ENCODE peak calls at places on chromosomes 6 and 20, in nine cellular contexts. F is Peyer's patch, P is tibial nerve, W is lung, M is IMR-90, L is right atrium auricular region, D is mammary epithelial cell, Y is ovary, J is cardiac muscle cell. U is an unnamed sample. For H3K4me1, the result is how much of the 10 kb centered on the place peaks cover.

GRCh38 chr6:170158296-170159039 is 132.4 kb downstream of the DLL1 start:
- DNase-seq in W (no peak), L (no peak), D (no peak), F (peak), M (no peak), J (no peak), Y (no peak), P (no peak), U (no peak)

GRCh38 chr20:496126-496696 is 33.9 kb upstream of the TBC1D20 start:
- DNase-seq in L (no peak), D (no peak), M (peak), F (no peak), P (no peak), W (no peak), J (peak), Y (no peak), U (no peak)

GRCh38 chr6:124633655-124634054 is 328.6 kb upstream of the RNF217 start:
- DNase-seq in W (no peak), D (no peak), M (no peak), P (no peak), F (no peak), L (no peak), Y (no peak), J (no peak), U (no peak)

GRCh38 chr6:156807795-156808194 is 30.6 kb downstream of the ARID1B start:
- DNase-seq in P (no peak), W (no peak), D (no peak), F (no peak), J (no peak), M (no peak), Y (no peak), L (no peak), U (no peak)

GRCh38 chr6:158642097-158642601 is 2.4 kb downstream of the DYNLT1 start:
- DNase-seq in Y (no peak), D (peak), F (no peak), J (peak), L (peak), M (peak), W (peak), P (no peak), U (peak)

GRCh38 chr20:52975024-52975732 is 3.0 kb downstream of the TSHZ2 start:
- DNase-seq in Y (peak), P (no peak), W (no peak), F (no peak), D (peak), M (no peak), J (peak), L (no peak), U (no peak)

GRCh38 chr20:37295001-37295400 is 5.5 kb downstream of the MANBAL start:
- DNase-seq in P (no peak), J (peak), W (no peak), Y (no peak), D (peak), F (peak), L (no peak), M (peak), U (no peak)

GRCh38 chr6:133837801-133838349 is 51.0 kb upstream of the TCF21 start:
- DNase-seq in W (peak), F (peak), P (no peak), Y (peak), J (peak), M (no peak), L (no peak), D (peak), U (peak)

GRCh38 chr20:37627060-37627766 is 66.6 kb upstream of the CTNNBL1 start:
- DNase-seq in Y (peak), D (peak), W (no peak), P (no peak), M (peak), F (no peak), J (peak), L (no peak), U (peak)

GRCh38 chr6:148443798-148444560 is 101.3 kb downstream of the SASH1 start:
- DNase-seq in Y (no peak), F (no peak), L (no peak), J (no peak), P (no peak), D (no peak), M (no peak), W (no peak), U (no peak)

GRCh38 chr6:49333345-49334120 is 129.5 kb downstream of the MMUT start:
- DNase-seq in D (peak), L (no peak), M (peak), W (no peak), P (no peak), Y (no peak), F (no peak), J (no peak), U (no peak)

GRCh38 chr6:108598316-108598863 is 37.7 kb downstream of the FOXO3 start:
- DNase-seq in P (no peak), F (no peak), M (peak), L (no peak), W (no peak), D (no peak), J (peak), Y (no peak), U (no peak)

GRCh38 chr6:136521891-136522290 is 28.3 kb downstream of the MAP7 start:
- DNase-seq in F (no peak), P (no peak), Y (no peak), M (no peak), W (no peak), J (no peak), L (no peak), D (no peak), U (no peak)

GRCh38 chr6:135814043-135814442 is 37.5 kb upstream of the PDE7B start:
- DNase-seq in F (no peak), Y (no peak), M (no peak), J (no peak), L (no peak), P (no peak), W (no peak), D (no peak), U (no peak)

GRCh38 chr6:26045046-26045938 is 41.9 kb upstream of the HFE start:
- DNase-seq in D (peak), P (peak), F (peak), J (peak), L (peak), W (peak), Y (peak), M (peak), U (no peak)

GRCh38 chr6:95185874-95186273 is 391.5 kb upstream of the MANEA start:
- DNase-seq in F (no peak), D (no peak), L (no peak), P (no peak), J (no peak), Y (no peak), W (no peak), M (no peak), U (no peak)

GRCh38 chr6:95186710-95187109 is 390.6 kb upstream of the MANEA start:
- DNase-seq in P (no peak), M (no peak), L (no peak), Y (no peak), W (no peak), F (no peak), D (no peak), J (no peak), U (no peak)
- H3K4me1 ChIP-seq in P (under half), M (under half), L (under half), Y (under half), W (under half), F (under half), D (under half), J (under half), U (under half)

DNA sequence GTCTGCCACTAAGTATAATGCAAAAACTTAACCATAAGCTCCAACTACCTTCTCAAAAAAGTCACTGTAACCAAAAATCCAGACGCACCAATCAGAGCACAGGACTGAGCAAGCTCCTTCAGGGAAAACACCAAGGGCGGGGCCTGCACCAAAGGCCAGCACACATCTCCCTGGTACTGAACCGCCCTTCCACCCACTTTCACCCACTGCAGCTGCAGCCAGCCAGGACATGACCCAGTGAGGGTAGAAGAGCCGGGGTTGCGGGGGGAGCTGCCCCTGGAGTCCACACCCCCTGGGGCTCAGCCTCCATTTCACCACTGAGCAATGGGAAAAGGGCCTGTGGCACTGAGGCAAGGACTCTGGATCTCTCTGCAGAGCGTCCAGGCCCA is 54.3 kb downstream of the TAF4 start:
- DNase-seq in J (no peak), Y (no peak), P (no peak), D (peak), F (no peak), L (no peak), W (no peak), M (no peak), U (no peak)
- H3K4me1 ChIP-seq in J (under half), Y (under half), P (under half), D (under half), F (under half), L (under half), W (under half), M (under half), U (under half)

GRCh38 chr6:167282165-167282564 is 8.9 kb upstream of the UNC93A start:
- DNase-seq in J (no peak), D (no peak), M (no peak), P (no peak), L (no peak), W (no peak), Y (no peak), F (no peak), U (no peak)
- H3K4me1 ChIP-seq in J (under half), D (under half), M (under half), P (under half), L (under half), W (under half), Y (under half), F (under half), U (under half)

DNA sequence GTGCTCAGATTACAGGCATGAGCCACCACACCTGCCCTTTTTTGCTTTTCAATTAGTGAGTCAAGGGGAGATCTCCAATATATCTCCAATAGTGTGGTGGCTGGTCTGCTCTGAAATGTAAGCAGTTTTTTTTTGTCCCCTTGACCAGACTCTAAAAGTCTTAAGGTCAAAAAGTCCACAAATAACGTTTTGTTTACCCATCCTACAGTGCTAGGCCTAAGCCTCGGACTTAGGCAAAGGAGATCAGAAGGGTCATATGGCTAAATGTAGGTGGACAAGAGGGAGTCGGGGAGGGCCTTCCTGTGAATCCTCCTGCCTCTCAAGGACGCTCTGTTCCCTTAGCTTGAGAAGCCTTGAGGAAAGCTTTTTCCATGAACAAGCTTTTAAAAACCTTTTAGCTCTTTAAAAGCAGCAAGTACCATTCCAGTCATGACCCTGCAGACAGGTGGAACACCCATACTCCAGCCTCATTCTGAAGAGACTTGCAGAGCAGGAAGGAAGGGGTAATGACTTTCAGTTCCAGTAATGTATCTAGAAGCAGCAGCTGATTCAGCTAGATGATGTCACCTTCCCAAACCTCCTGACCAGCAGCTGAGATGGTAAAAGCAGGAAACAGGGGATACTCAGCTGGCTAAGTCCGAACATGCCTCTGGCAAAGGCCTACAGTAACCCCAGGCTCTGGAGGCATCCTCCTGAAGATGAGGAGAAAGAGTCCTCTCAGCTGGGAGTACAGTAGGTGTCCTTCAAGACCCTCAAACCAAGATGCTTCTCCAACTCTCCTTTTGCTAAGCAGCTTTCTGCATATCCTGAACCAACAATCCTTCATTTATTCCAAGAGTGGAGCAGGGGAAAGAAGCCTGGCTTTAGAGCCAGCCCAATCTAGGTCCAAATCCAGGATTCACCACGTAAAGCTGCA is 23.6 kb downstream of the BCL2L1 start:
- DNase-seq in P (no peak), Y (no peak), F (no peak), L (peak), D (peak), W (peak), M (peak), J (peak), U (no peak)
- H3K4me1 ChIP-seq in P (under half), Y (under half), F (under half), L (half or more), D (under half), W (half or more), M (under half), J (under half), U (under half)

DNA sequence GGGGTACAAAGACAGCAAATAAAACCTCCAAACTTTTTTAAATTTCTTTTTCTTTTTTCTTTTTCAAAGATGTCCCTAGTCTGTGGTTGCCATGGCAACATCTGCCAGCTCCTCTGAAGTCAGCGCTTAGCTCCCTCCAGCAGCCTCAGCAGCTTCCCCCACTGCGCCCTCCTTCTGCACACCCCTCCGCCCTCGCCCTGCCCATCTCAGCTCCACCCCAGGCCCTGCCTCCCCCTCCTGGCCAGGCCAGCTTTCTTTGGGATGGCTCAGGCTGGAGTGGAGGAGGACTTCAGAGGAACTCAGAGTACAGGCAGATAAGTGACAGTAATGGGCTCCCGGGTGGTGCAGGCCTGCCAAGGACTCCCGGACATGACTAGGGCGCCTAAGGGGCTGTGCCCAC is 104.6 kb downstream of the LRFN2 start:
- DNase-seq in W (no peak), J (no peak), F (no peak), M (no peak), L (no peak), D (no peak), Y (no peak), P (no peak), U (no peak)
- H3K4me1 ChIP-seq in W (under half), J (under half), F (under half), M (under half), L (under half), D (under half), Y (under half), P (under half), U (under half)

GRCh38 chr20:33828326-33828834 is 17.2 kb downstream of the CHMP4B start:
- DNase-seq in Y (no peak), F (no peak), J (no peak), P (no peak), L (no peak), W (no peak), D (no peak), M (no peak), U (no peak)
- H3K4me1 ChIP-seq in Y (under half), F (under half), J (half or more), P (half or more), L (half or more), W (half or more), D (under half), M (under half), U (under half)

GRCh38 chr6:41708856-41709255 is 26.6 kb downstream of the TFEB start:
- DNase-seq in W (no peak), F (no peak), M (no peak), Y (no peak), L (no peak), D (no peak), P (no peak), J (no peak), U (no peak)

GRCh38 chr6:41705329-41705995 is 29.9 kb downstream of the TFEB start:
- DNase-seq in M (no peak), F (no peak), J (no peak), W (no peak), L (no peak), D (no peak), P (no peak), Y (no peak), U (no peak)

GRCh38 chr6:41705996-41706835 is 29.2 kb downstream of the TFEB start:
- DNase-seq in L (peak), D (peak), W (peak), M (peak), P (peak), F (peak), Y (peak), J (peak), U (peak)

GRCh38 chr6:41707565-41708200 is 27.7 kb downstream of the TFEB start:
- DNase-seq in W (no peak), Y (no peak), L (no peak), J (no peak), F (no peak), P (no peak), D (no peak), M (no peak), U (no peak)

GRCh38 chr6:41706876-41707564 is 28.4 kb downstream of the TFEB start:
- DNase-seq in J (peak), L (peak), W (no peak), M (peak), F (no peak), P (no peak), Y (no peak), D (peak), U (no peak)
- H3K4me1 ChIP-seq in J (under half), L (half or more), W (under half), M (under half), F (under half), P (half or more), Y (under half), D (under half), U (under half)

DNA sequence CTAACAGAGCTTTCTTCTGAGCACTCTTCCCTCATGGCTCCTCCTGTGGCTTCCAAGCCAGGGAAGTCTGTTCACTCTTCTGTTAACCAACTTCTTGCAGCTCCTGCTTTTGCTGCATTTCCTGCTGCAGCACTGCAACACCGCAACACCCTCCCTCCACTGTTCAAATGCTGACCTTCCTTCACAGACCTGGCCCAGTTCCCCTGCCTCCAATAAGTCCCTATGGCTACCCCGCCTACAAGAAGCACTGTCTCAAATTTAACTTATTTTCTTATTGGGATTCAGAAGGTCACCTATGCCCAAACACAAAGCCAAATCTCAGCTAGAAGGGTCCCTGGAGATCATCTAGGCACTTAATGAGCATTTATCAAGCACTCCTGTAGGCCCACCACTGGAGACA is 44.6 kb downstream of the ELMO2 start:
- DNase-seq in D (no peak), J (no peak), M (no peak), L (no peak), P (no peak), Y (no peak), W (no peak), F (no peak), U (no peak)
- H3K4me1 ChIP-seq in D (under half), J (under half), M (under half), L (half or more), P (under half), Y (under half), W (under half), F (under half), U (under half)